ENCODE peak calls at places on chromosome 4, in eight cellular contexts. One of them, this sample, is unnamed. For H3K9me3, the result is how much of the 10 kb centered on the place peaks cover.

GRCh38 chr4:2300431-2300861 is 38.5 kb upstream of the MXD4 start:
- DNase-seq in lower lobe of right lung: no peak
- DNase-seq in K562: no peak
- DNase-seq in left ventricle myocardium inferior: no peak
- DNase-seq in ascending aorta: peak
- DNase-seq in tibial nerve: no peak
- DNase-seq in heart left ventricle: no peak
- DNase-seq in A549: no peak
- DNase-seq in this sample: no peak

GRCh38 chr4:88341227-88342192 is 37.1 kb upstream of the HERC6 start:
- DNase-seq in ascending aorta: no peak
- DNase-seq in lower lobe of right lung: no peak
- DNase-seq in A549: peak
- DNase-seq in K562: no peak
- DNase-seq in heart left ventricle: peak
- DNase-seq in tibial nerve: no peak
- DNase-seq in left ventricle myocardium inferior: no peak
- DNase-seq in this sample: no peak

GRCh38 chr4:73836373-73837269 is at the start of gene CXCL6:
- DNase-seq in tibial nerve: peak
- DNase-seq in A549: no peak
- DNase-seq in K562: no peak
- DNase-seq in lower lobe of right lung: peak
- DNase-seq in left ventricle myocardium inferior: peak
- DNase-seq in heart left ventricle: peak
- DNase-seq in ascending aorta: no peak
- DNase-seq in this sample: no peak

GRCh38 chr4:139603576-139604387 is 47.8 kb upstream of the SETD7 start:
- DNase-seq in K562: peak
- DNase-seq in A549: peak
- DNase-seq in left ventricle myocardium inferior: no peak
- DNase-seq in tibial nerve: no peak
- DNase-seq in ascending aorta: no peak
- DNase-seq in lower lobe of right lung: no peak
- DNase-seq in heart left ventricle: no peak
- DNase-seq in this sample: no peak

GRCh38 chr4:69749771-69750170 is 10.6 kb downstream of the SULT1B1 start:
- DNase-seq in tibial nerve: no peak
- DNase-seq in K562: no peak
- DNase-seq in lower lobe of right lung: no peak
- DNase-seq in A549: no peak
- DNase-seq in left ventricle myocardium inferior: no peak
- DNase-seq in ascending aorta: no peak
- DNase-seq in heart left ventricle: no peak
- DNase-seq in this sample: no peak

GRCh38 chr4:126899382-126899801 is 733.4 kb upstream of the INTU start:
- DNase-seq in heart left ventricle: peak
- DNase-seq in tibial nerve: no peak
- DNase-seq in lower lobe of right lung: no peak
- DNase-seq in left ventricle myocardium inferior: peak
- DNase-seq in K562: no peak
- DNase-seq in ascending aorta: peak
- DNase-seq in A549: no peak
- DNase-seq in this sample: no peak

GRCh38 chr4:17103231-17103630 is 204.8 kb upstream of the LDB2 start:
- DNase-seq in left ventricle myocardium inferior: no peak
- DNase-seq in tibial nerve: no peak
- DNase-seq in heart left ventricle: no peak
- DNase-seq in K562: no peak
- DNase-seq in ascending aorta: no peak
- DNase-seq in lower lobe of right lung: no peak
- DNase-seq in A549: no peak
- DNase-seq in this sample: no peak

GRCh38 chr4:156581693-156582092 is 389.9 kb downstream of the PDGFC start:
- DNase-seq in K562: no peak
- DNase-seq in left ventricle myocardium inferior: no peak
- DNase-seq in A549: no peak
- DNase-seq in ascending aorta: no peak
- DNase-seq in tibial nerve: no peak
- DNase-seq in lower lobe of right lung: no peak
- DNase-seq in heart left ventricle: no peak
- DNase-seq in this sample: no peak

GRCh38 chr4:142645478-142646108 is 200.5 kb downstream of the INPP4B start:
- DNase-seq in left ventricle myocardium inferior: no peak
- DNase-seq in K562: no peak
- DNase-seq in ascending aorta: no peak
- DNase-seq in A549: no peak
- DNase-seq in tibial nerve: no peak
- DNase-seq in lower lobe of right lung: no peak
- DNase-seq in heart left ventricle: peak
- DNase-seq in this sample: no peak
- H3K9me3 ChIP-seq in left ventricle myocardium inferior: under half
- H3K9me3 ChIP-seq in K562: under half
- H3K9me3 ChIP-seq in ascending aorta: under half
- H3K9me3 ChIP-seq in A549: under half
- H3K9me3 ChIP-seq in tibial nerve: under half
- H3K9me3 ChIP-seq in lower lobe of right lung: under half
- H3K9me3 ChIP-seq in heart left ventricle: under half
- H3K9me3 ChIP-seq in this sample: under half

GRCh38 chr4:48998440-48998839 is 12.4 kb downstream of the CWH43 start:
- DNase-seq in K562: no peak
- DNase-seq in tibial nerve: no peak
- DNase-seq in ascending aorta: no peak
- DNase-seq in left ventricle myocardium inferior: no peak
- DNase-seq in heart left ventricle: no peak
- DNase-seq in A549: no peak
- DNase-seq in lower lobe of right lung: no peak
- DNase-seq in this sample: no peak

GRCh38 chr4:49000806-49001205 is 14.7 kb downstream of the CWH43 start:
- DNase-seq in ascending aorta: no peak
- DNase-seq in left ventricle myocardium inferior: no peak
- DNase-seq in tibial nerve: no peak
- DNase-seq in heart left ventricle: no peak
- DNase-seq in K562: no peak
- DNase-seq in lower lobe of right lung: no peak
- DNase-seq in A549: no peak
- DNase-seq in this sample: no peak

GRCh38 chr4:49002931-49003330 is 16.9 kb downstream of the CWH43 start:
- DNase-seq in left ventricle myocardium inferior: no peak
- DNase-seq in A549: no peak
- DNase-seq in lower lobe of right lung: no peak
- DNase-seq in ascending aorta: no peak
- DNase-seq in heart left ventricle: no peak
- DNase-seq in tibial nerve: no peak
- DNase-seq in K562: no peak
- DNase-seq in this sample: no peak

GRCh38 chr4:48997962-48998361 is 11.9 kb downstream of the CWH43 start:
- DNase-seq in tibial nerve: no peak
- DNase-seq in ascending aorta: no peak
- DNase-seq in lower lobe of right lung: no peak
- DNase-seq in A549: no peak
- DNase-seq in left ventricle myocardium inferior: no peak
- DNase-seq in K562: no peak
- DNase-seq in heart left ventricle: no peak
- DNase-seq in this sample: no peak
- H3K9me3 ChIP-seq in tibial nerve: under half
- H3K9me3 ChIP-seq in ascending aorta: under half
- H3K9me3 ChIP-seq in lower lobe of right lung: under half
- H3K9me3 ChIP-seq in A549: under half
- H3K9me3 ChIP-seq in left ventricle myocardium inferior: under half
- H3K9me3 ChIP-seq in K562: under half
- H3K9me3 ChIP-seq in heart left ventricle: under half
- H3K9me3 ChIP-seq in this sample: under half

GRCh38 chr4:39369301-39369700 is 3.1 kb upstream of the RFC1 start:
- DNase-seq in left ventricle myocardium inferior: no peak
- DNase-seq in tibial nerve: no peak
- DNase-seq in heart left ventricle: no peak
- DNase-seq in K562: no peak
- DNase-seq in lower lobe of right lung: no peak
- DNase-seq in ascending aorta: no peak
- DNase-seq in A549: no peak
- DNase-seq in this sample: no peak
- H3K9me3 ChIP-seq in left ventricle myocardium inferior: under half
- H3K9me3 ChIP-seq in tibial nerve: under half
- H3K9me3 ChIP-seq in heart left ventricle: under half
- H3K9me3 ChIP-seq in K562: under half
- H3K9me3 ChIP-seq in lower lobe of right lung: under half
- H3K9me3 ChIP-seq in ascending aorta: under half
- H3K9me3 ChIP-seq in A549: under half
- H3K9me3 ChIP-seq in this sample: under half

GRCh38 chr4:48011722-48012121 is 4.8 kb downstream of the CNGA1 start:
- DNase-seq in lower lobe of right lung: no peak
- DNase-seq in K562: no peak
- DNase-seq in heart left ventricle: no peak
- DNase-seq in tibial nerve: no peak
- DNase-seq in A549: no peak
- DNase-seq in left ventricle myocardium inferior: no peak
- DNase-seq in ascending aorta: no peak
- DNase-seq in this sample: no peak

GRCh38 chr4:48002267-48002666 is 14.2 kb downstream of the CNGA1 start:
- DNase-seq in lower lobe of right lung: no peak
- DNase-seq in A549: no peak
- DNase-seq in tibial nerve: no peak
- DNase-seq in K562: no peak
- DNase-seq in ascending aorta: no peak
- DNase-seq in left ventricle myocardium inferior: no peak
- DNase-seq in heart left ventricle: no peak
- DNase-seq in this sample: no peak

GRCh38 chr4:48008021-48008596 is 8.4 kb downstream of the CNGA1 start:
- DNase-seq in left ventricle myocardium inferior: no peak
- DNase-seq in lower lobe of right lung: no peak
- DNase-seq in A549: no peak
- DNase-seq in heart left ventricle: no peak
- DNase-seq in ascending aorta: no peak
- DNase-seq in tibial nerve: no peak
- DNase-seq in K562: no peak
- DNase-seq in this sample: no peak

DNA sequence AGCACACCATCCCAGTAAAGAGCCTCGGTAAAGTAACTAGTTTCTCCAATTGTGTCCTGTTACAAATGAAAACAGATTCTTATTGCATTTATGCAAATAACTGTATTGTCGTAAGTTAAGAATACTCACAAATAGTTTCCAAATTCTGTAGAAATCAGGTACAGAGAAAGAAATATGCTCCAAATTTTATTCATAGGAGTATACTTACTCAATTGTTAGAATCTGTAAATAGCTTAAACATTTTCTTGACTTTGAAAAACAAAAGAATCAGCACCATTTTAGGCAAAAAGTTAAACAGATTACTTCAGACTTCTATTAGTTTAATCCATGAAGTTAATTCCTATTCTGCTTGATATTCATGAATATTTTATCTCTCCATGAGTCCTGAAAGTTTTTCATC is 10.7 kb downstream of the CNGA1 start:
- DNase-seq in lower lobe of right lung: no peak
- DNase-seq in tibial nerve: no peak
- DNase-seq in A549: no peak
- DNase-seq in heart left ventricle: no peak
- DNase-seq in ascending aorta: no peak
- DNase-seq in K562: no peak
- DNase-seq in left ventricle myocardium inferior: no peak
- DNase-seq in this sample: no peak
- H3K9me3 ChIP-seq in lower lobe of right lung: under half
- H3K9me3 ChIP-seq in tibial nerve: under half
- H3K9me3 ChIP-seq in A549: under half
- H3K9me3 ChIP-seq in heart left ventricle: under half
- H3K9me3 ChIP-seq in ascending aorta: under half
- H3K9me3 ChIP-seq in K562: under half
- H3K9me3 ChIP-seq in left ventricle myocardium inferior: under half
- H3K9me3 ChIP-seq in this sample: under half

GRCh38 chr4:19034089-19034488 is 1012.5 kb upstream of the LCORL start:
- DNase-seq in K562: no peak
- DNase-seq in left ventricle myocardium inferior: no peak
- DNase-seq in A549: no peak
- DNase-seq in ascending aorta: no peak
- DNase-seq in heart left ventricle: no peak
- DNase-seq in lower lobe of right lung: no peak
- DNase-seq in tibial nerve: no peak
- DNase-seq in this sample: no peak

GRCh38 chr4:19038231-19038630 is 1016.7 kb upstream of the LCORL start:
- DNase-seq in left ventricle myocardium inferior: no peak
- DNase-seq in K562: no peak
- DNase-seq in lower lobe of right lung: no peak
- DNase-seq in ascending aorta: no peak
- DNase-seq in A549: no peak
- DNase-seq in heart left ventricle: no peak
- DNase-seq in tibial nerve: no peak
- DNase-seq in this sample: no peak

GRCh38 chr4:19039816-19040215 is 1018.3 kb upstream of the LCORL start:
- DNase-seq in K562: no peak
- DNase-seq in left ventricle myocardium inferior: no peak
- DNase-seq in ascending aorta: no peak
- DNase-seq in tibial nerve: no peak
- DNase-seq in heart left ventricle: no peak
- DNase-seq in A549: no peak
- DNase-seq in lower lobe of right lung: no peak
- DNase-seq in this sample: no peak
- H3K9me3 ChIP-seq in K562: under half
- H3K9me3 ChIP-seq in left ventricle myocardium inferior: under half
- H3K9me3 ChIP-seq in ascending aorta: under half
- H3K9me3 ChIP-seq in tibial nerve: under half
- H3K9me3 ChIP-seq in heart left ventricle: under half
- H3K9me3 ChIP-seq in A549: under half
- H3K9me3 ChIP-seq in lower lobe of right lung: under half
- H3K9me3 ChIP-seq in this sample: under half

GRCh38 chr4:30399476-30399875 is 320.7 kb upstream of the PCDH7 start:
- DNase-seq in lower lobe of right lung: no peak
- DNase-seq in heart left ventricle: no peak
- DNase-seq in A549: no peak
- DNase-seq in ascending aorta: no peak
- DNase-seq in K562: no peak
- DNase-seq in left ventricle myocardium inferior: no peak
- DNase-seq in tibial nerve: no peak
- DNase-seq in this sample: no peak

GRCh38 chr4:30402276-30402675 is 317.9 kb upstream of the PCDH7 start:
- DNase-seq in tibial nerve: no peak
- DNase-seq in ascending aorta: no peak
- DNase-seq in left ventricle myocardium inferior: no peak
- DNase-seq in A549: no peak
- DNase-seq in lower lobe of right lung: no peak
- DNase-seq in heart left ventricle: no peak
- DNase-seq in K562: no peak
- DNase-seq in this sample: no peak

DNA sequence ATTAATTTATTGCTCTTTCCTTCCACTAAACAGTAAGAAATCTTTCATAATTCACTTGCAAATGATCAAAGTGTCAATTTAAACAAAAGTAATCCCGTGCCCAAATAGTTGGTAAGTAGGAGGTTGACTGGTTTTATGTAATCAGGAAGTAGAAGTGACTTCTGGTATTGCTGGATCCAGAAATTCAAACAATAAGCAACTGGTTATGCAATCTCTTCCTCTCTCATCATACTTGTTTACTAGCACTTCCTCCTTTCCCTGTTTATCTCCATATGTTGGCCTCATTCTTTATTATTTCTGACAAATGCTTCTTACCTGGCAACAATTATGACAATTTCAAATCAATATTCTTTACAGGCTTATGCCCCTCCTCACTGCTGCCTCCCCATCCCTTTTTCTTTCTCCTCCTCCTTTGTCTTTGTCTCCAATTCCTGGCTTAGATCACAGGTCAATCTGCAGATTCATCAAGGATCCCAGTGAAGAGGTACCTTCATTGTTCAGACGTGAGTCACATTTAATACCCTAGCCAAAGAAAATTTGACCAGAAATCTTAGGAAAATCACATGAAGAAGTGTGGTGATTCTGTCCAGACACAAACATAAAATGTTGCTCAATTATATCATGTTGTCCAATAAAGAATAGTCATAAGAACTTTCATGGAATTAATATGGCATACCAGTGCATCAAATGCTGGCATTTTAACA is 323.2 kb upstream of the PCDH7 start:
- DNase-seq in tibial nerve: no peak
- DNase-seq in A549: no peak
- DNase-seq in left ventricle myocardium inferior: no peak
- DNase-seq in ascending aorta: no peak
- DNase-seq in heart left ventricle: no peak
- DNase-seq in K562: no peak
- DNase-seq in lower lobe of right lung: no peak
- DNase-seq in this sample: no peak
- H3K9me3 ChIP-seq in tibial nerve: under half
- H3K9me3 ChIP-seq in A549: under half
- H3K9me3 ChIP-seq in left ventricle myocardium inferior: under half
- H3K9me3 ChIP-seq in ascending aorta: under half
- H3K9me3 ChIP-seq in heart left ventricle: under half
- H3K9me3 ChIP-seq in K562: under half
- H3K9me3 ChIP-seq in lower lobe of right lung: under half
- H3K9me3 ChIP-seq in this sample: under half